ENCODE peak calls at places on chromosome 15, in six cellular contexts. One of them, this sample, is unnamed.

GRCh38 chr15:74193305-74193718 is 9.3 kb downstream of the STRA6 start:
- DNase-seq in SK-N-SH: no peak
- DNase-seq in neural progenitor cell: no peak
- DNase-seq in heart right ventricle: no peak
- DNase-seq in Panc1: no peak
- DNase-seq in brain microvascular endothelial cell: peak; percentile 94
- DNase-seq in this sample: peak; percentile 88

GRCh38 chr15:45454825-45455224 is 67.7 kb downstream of the SLC30A4 start:
- DNase-seq in brain microvascular endothelial cell: peak; percentile 93
- DNase-seq in SK-N-SH: no peak
- DNase-seq in neural progenitor cell: no peak
- DNase-seq in Panc1: no peak
- DNase-seq in heart right ventricle: peak; percentile 53
- DNase-seq in this sample: peak; percentile 66

GRCh38 chr15:78208887-78209645 is 25.3 kb downstream of the ACSBG1 start:
- DNase-seq in heart right ventricle: peak; percentile 0
- DNase-seq in Panc1: no peak
- DNase-seq in SK-N-SH: no peak
- DNase-seq in brain microvascular endothelial cell: no peak
- DNase-seq in neural progenitor cell: no peak
- DNase-seq in this sample: no peak

GRCh38 chr15:25790003-25790660 is 73.0 kb downstream of the ATP10A start:
- DNase-seq in brain microvascular endothelial cell: peak; percentile 62
- DNase-seq in Panc1: no peak
- DNase-seq in neural progenitor cell: no peak
- DNase-seq in SK-N-SH: no peak
- DNase-seq in heart right ventricle: peak; percentile 54
- DNase-seq in this sample: no peak

GRCh38 chr15:33380406-33380805 is 69.6 kb downstream of the RYR3 start:
- DNase-seq in SK-N-SH: no peak
- DNase-seq in Panc1: no peak
- DNase-seq in neural progenitor cell: no peak
- DNase-seq in brain microvascular endothelial cell: no peak
- DNase-seq in heart right ventricle: no peak
- DNase-seq in this sample: no peak

GRCh38 chr15:41501191-41501917 is 7.7 kb downstream of the ITPKA start:
- DNase-seq in Panc1: no peak
- DNase-seq in neural progenitor cell: peak; percentile 65
- DNase-seq in SK-N-SH: peak; percentile 75
- DNase-seq in heart right ventricle: no peak
- DNase-seq in brain microvascular endothelial cell: no peak
- DNase-seq in this sample: no peak

GRCh38 chr15:68376447-68377060 is 55.4 kb downstream of the ITGA11 start:
- DNase-seq in brain microvascular endothelial cell: no peak
- DNase-seq in SK-N-SH: no peak
- DNase-seq in neural progenitor cell: no peak
- DNase-seq in heart right ventricle: no peak
- DNase-seq in Panc1: no peak
- DNase-seq in this sample: no peak

GRCh38 chr15:43441316-43441715 is 51.6 kb downstream of the TP53BP1 start:
- DNase-seq in Panc1: no peak
- DNase-seq in SK-N-SH: peak; percentile 22
- DNase-seq in brain microvascular endothelial cell: peak; percentile 37
- DNase-seq in neural progenitor cell: no peak
- DNase-seq in heart right ventricle: no peak
- DNase-seq in this sample: no peak

GRCh38 chr15:44102675-44103254 is 92.3 kb downstream of the FRMD5 start:
- DNase-seq in Panc1: peak; percentile 97
- DNase-seq in brain microvascular endothelial cell: peak; percentile 99
- DNase-seq in neural progenitor cell: peak; percentile 43
- DNase-seq in SK-N-SH: no peak
- DNase-seq in heart right ventricle: peak; percentile 15
- DNase-seq in this sample: peak; percentile 99

GRCh38 chr15:39692464-39693327 is 89.9 kb downstream of the FSIP1 start:
- DNase-seq in neural progenitor cell: peak; percentile 96
- DNase-seq in heart right ventricle: no peak
- DNase-seq in SK-N-SH: peak; percentile 7
- DNase-seq in Panc1: no peak
- DNase-seq in brain microvascular endothelial cell: no peak
- DNase-seq in this sample: peak; percentile 58

GRCh38 chr15:72521682-72522081 is 47.6 kb downstream of the ARIH1 start:
- DNase-seq in Panc1: no peak
- DNase-seq in SK-N-SH: no peak
- DNase-seq in brain microvascular endothelial cell: peak; percentile 65
- DNase-seq in neural progenitor cell: no peak
- DNase-seq in heart right ventricle: no peak
- DNase-seq in this sample: no peak

GRCh38 chr15:37585966-37586656 is 348.3 kb upstream of the TMCO5A start:
- DNase-seq in Panc1: no peak
- DNase-seq in brain microvascular endothelial cell: peak; percentile 7
- DNase-seq in neural progenitor cell: no peak
- DNase-seq in heart right ventricle: no peak
- DNase-seq in SK-N-SH: no peak
- DNase-seq in this sample: no peak

GRCh38 chr15:44035781-44036699 is 159.0 kb downstream of the FRMD5 start:
- DNase-seq in neural progenitor cell: no peak
- DNase-seq in Panc1: no peak
- DNase-seq in SK-N-SH: no peak
- DNase-seq in heart right ventricle: no peak
- DNase-seq in brain microvascular endothelial cell: no peak
- DNase-seq in this sample: no peak

GRCh38 chr15:98000249-98001203 is 40.0 kb downstream of the ARRDC4 start:
- DNase-seq in brain microvascular endothelial cell: no peak
- DNase-seq in SK-N-SH: no peak
- DNase-seq in neural progenitor cell: no peak
- DNase-seq in heart right ventricle: no peak
- DNase-seq in Panc1: no peak
- DNase-seq in this sample: peak; percentile 93

GRCh38 chr15:42921049-42921731 is 612 bp upstream of the TTBK2 start:
- DNase-seq in neural progenitor cell: peak; percentile 54
- DNase-seq in brain microvascular endothelial cell: peak; percentile 7
- DNase-seq in heart right ventricle: no peak
- DNase-seq in Panc1: no peak
- DNase-seq in SK-N-SH: peak; percentile 7
- DNase-seq in this sample: no peak

GRCh38 chr15:99057020-99057419 is 47.9 kb upstream of the SYNM start:
- DNase-seq in brain microvascular endothelial cell: no peak
- DNase-seq in neural progenitor cell: peak; percentile 31
- DNase-seq in heart right ventricle: no peak
- DNase-seq in Panc1: no peak
- DNase-seq in SK-N-SH: no peak
- DNase-seq in this sample: no peak

GRCh38 chr15:78021761-78022160 is 55.8 kb downstream of the TBC1D2B start:
- DNase-seq in Panc1: no peak
- DNase-seq in neural progenitor cell: no peak
- DNase-seq in brain microvascular endothelial cell: no peak
- DNase-seq in SK-N-SH: no peak
- DNase-seq in heart right ventricle: no peak
- DNase-seq in this sample: no peak

GRCh38 chr15:24823473-24823872 is 131.3 kb upstream of the SNRPN start:
- DNase-seq in Panc1: no peak
- DNase-seq in brain microvascular endothelial cell: no peak
- DNase-seq in neural progenitor cell: peak; percentile 95
- DNase-seq in heart right ventricle: peak; percentile 53
- DNase-seq in SK-N-SH: peak; percentile 55
- DNase-seq in this sample: no peak

GRCh38 chr15:34161329-34161953 is 48.5 kb downstream of the KATNBL1 start:
- DNase-seq in neural progenitor cell: no peak
- DNase-seq in SK-N-SH: no peak
- DNase-seq in brain microvascular endothelial cell: no peak
- DNase-seq in Panc1: no peak
- DNase-seq in heart right ventricle: no peak
- DNase-seq in this sample: no peak

GRCh38 chr15:50181983-50182232 is at the start of gene SLC27A2:
- DNase-seq in SK-N-SH: peak; percentile 86
- DNase-seq in heart right ventricle: no peak
- DNase-seq in brain microvascular endothelial cell: no peak
- DNase-seq in Panc1: no peak
- DNase-seq in neural progenitor cell: peak; percentile 76
- DNase-seq in this sample: no peak

GRCh38 chr15:48963524-48964113 is at the start of gene SHC4:
- DNase-seq in brain microvascular endothelial cell: peak; percentile 79
- DNase-seq in heart right ventricle: peak; percentile 68
- DNase-seq in Panc1: no peak
- DNase-seq in neural progenitor cell: peak; percentile 85
- DNase-seq in SK-N-SH: peak; percentile 84
- DNase-seq in this sample: no peak

DNA sequence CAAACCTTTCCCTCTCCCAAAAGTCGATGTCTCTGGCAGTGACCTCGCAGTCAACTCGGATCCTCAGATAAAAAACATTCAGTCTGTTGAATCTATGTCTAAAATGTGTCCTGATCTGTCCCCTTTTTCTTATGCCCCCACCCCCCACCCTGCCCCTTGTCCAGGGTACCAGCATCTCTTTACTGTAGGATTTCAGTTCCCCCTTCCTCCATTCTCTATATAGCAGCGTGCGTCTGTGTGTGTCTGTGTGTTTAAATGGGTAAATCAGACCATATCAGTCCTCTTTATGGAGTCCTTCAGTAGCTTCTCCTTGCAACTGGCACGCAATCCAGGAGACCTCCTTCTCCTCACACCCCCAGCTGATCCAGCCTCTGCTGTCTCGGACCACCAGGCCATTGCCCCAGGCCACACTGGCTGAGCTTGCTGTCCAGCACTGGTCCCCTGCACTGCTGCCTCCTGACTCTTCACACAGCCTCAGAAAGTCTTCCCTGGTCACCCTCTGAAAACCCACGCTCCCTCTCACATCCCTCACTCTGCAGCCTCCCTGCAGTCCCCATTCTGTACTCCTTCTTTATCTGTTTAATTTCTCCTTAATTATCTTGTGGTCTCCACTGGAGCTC is 1.5 kb downstream of the LRRK1 start:
- DNase-seq in SK-N-SH: no peak
- DNase-seq in neural progenitor cell: peak; percentile 21
- DNase-seq in heart right ventricle: no peak
- DNase-seq in brain microvascular endothelial cell: no peak
- DNase-seq in Panc1: no peak
- DNase-seq in this sample: no peak
- H3K4me3 ChIP-seq in SK-N-SH: no peak overlapping the region
- H3K4me3 ChIP-seq in neural progenitor cell: no peak overlapping the region
- H3K4me3 ChIP-seq in heart right ventricle: no peak overlapping the region
- H3K4me3 ChIP-seq in brain microvascular endothelial cell: no peak overlapping the region
- H3K4me3 ChIP-seq in Panc1: peak overlapping the region; percentile 69
- H3K4me3 ChIP-seq in this sample: no peak overlapping the region

DNA sequence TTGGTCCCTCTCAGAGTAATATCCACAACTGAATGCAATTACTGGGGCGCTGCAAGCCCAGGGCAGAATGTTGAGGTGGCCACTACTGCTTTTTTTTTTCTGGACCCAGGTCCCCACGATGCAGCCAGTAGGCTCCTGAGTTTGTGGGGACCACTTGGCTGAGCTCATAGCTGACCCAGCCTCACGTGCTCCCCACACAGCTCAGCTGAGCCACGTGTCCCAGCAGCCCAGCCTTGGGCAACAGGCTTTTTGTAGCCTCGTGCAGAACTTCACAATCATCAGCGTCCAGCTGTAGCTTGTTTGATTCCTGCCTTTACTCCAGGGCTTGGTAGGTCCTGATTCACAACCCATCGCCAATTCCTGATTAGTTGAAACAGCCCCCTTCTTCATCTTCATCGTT is 117.3 kb downstream of the ETFA start:
- DNase-seq in Panc1: no peak
- DNase-seq in SK-N-SH: no peak
- DNase-seq in brain microvascular endothelial cell: no peak
- DNase-seq in heart right ventricle: no peak
- DNase-seq in neural progenitor cell: no peak
- DNase-seq in this sample: no peak
- TF ChIP-seq CTCF in Panc1: no peak
- TF ChIP-seq CTCF in SK-N-SH: no peak
- TF ChIP-seq CTCF in brain microvascular endothelial cell: no peak
- TF ChIP-seq CTCF in heart right ventricle: no peak
- TF ChIP-seq CTCF in neural progenitor cell: no peak
- TF ChIP-seq CTCF in this sample: no peak

GRCh38 chr15:64701482-64701881 is 73.9 kb downstream of the RBPMS2 start:
- DNase-seq in heart right ventricle: no peak
- DNase-seq in neural progenitor cell: peak; percentile 50
- DNase-seq in SK-N-SH: no peak
- DNase-seq in brain microvascular endothelial cell: no peak
- DNase-seq in Panc1: no peak
- DNase-seq in this sample: no peak
- H3K4me3 ChIP-seq in heart right ventricle: peak overlapping the region; percentile 87
- H3K4me3 ChIP-seq in neural progenitor cell: peak overlapping the region; percentile 87
- H3K4me3 ChIP-seq in SK-N-SH: peak overlapping the region; percentile 70
- H3K4me3 ChIP-seq in brain microvascular endothelial cell: peak overlapping the region; percentile 84
- H3K4me3 ChIP-seq in Panc1: peak overlapping the region; percentile 79
- H3K4me3 ChIP-seq in this sample: peak overlapping the region; percentile 91

GRCh38 chr15:88612186-88612796 is 8.8 kb upstream of the AEN start:
- DNase-seq in SK-N-SH: no peak
- DNase-seq in heart right ventricle: no peak
- DNase-seq in brain microvascular endothelial cell: no peak
- DNase-seq in neural progenitor cell: no peak
- DNase-seq in Panc1: no peak
- DNase-seq in this sample: no peak

GRCh38 chr15:88613074-88613944 is 7.8 kb upstream of the AEN start:
- DNase-seq in heart right ventricle: no peak
- DNase-seq in brain microvascular endothelial cell: no peak
- DNase-seq in Panc1: no peak
- DNase-seq in neural progenitor cell: no peak
- DNase-seq in SK-N-SH: no peak
- DNase-seq in this sample: no peak

GRCh38 chr15:88609344-88609743 is 11.8 kb upstream of the AEN start:
- DNase-seq in neural progenitor cell: no peak
- DNase-seq in Panc1: no peak
- DNase-seq in brain microvascular endothelial cell: no peak
- DNase-seq in SK-N-SH: no peak
- DNase-seq in heart right ventricle: no peak
- DNase-seq in this sample: no peak

GRCh38 chr15:88608607-88609181 is 12.4 kb upstream of the AEN start:
- DNase-seq in neural progenitor cell: no peak
- DNase-seq in heart right ventricle: no peak
- DNase-seq in Panc1: no peak
- DNase-seq in brain microvascular endothelial cell: no peak
- DNase-seq in SK-N-SH: no peak
- DNase-seq in this sample: no peak

GRCh38 chr15:88610756-88611231 is 10.3 kb upstream of the AEN start:
- DNase-seq in neural progenitor cell: peak; percentile 71
- DNase-seq in heart right ventricle: no peak
- DNase-seq in SK-N-SH: no peak
- DNase-seq in brain microvascular endothelial cell: no peak
- DNase-seq in Panc1: no peak
- DNase-seq in this sample: no peak
- TF ChIP-seq CTCF in neural progenitor cell: peak; percentile 42
- TF ChIP-seq CTCF in heart right ventricle: no peak
- TF ChIP-seq CTCF in SK-N-SH: no peak
- TF ChIP-seq CTCF in brain microvascular endothelial cell: peak; percentile 40
- TF ChIP-seq CTCF in Panc1: no peak
- TF ChIP-seq CTCF in this sample: peak; percentile 30